ENCODE peak calls at places on chromosome 16, in five cellular contexts. H, S, O, Y and P are unnamed samples.
A peak's percentile ranks its signal among the peaks of the same experiment; 100 is the strongest.

GRCh38 chr16:68400924-68401460 is 47.3 kb downstream of the SMPD3 start:
- DNase-seq in H (no peak), S (no peak), O (peak; percentile 32), Y (no peak), P (no peak)

GRCh38 chr16:89332248-89333245 is 115.0 kb downstream of the ZNF778 start:
- DNase-seq in H (no peak), S (no peak), O (peak; percentile 35), Y (no peak), P (no peak)

GRCh38 chr16:85573696-85574641 is 39.2 kb upstream of the GSE1 start:
- DNase-seq in H (peak; percentile 30), S (peak; percentile 87), O (peak; percentile 93), Y (no peak), P (no peak)

GRCh38 chr16:27431773-27432599 is 30.0 kb downstream of the IL21R start:
- DNase-seq in H (no peak), S (no peak), O (peak; percentile 23), Y (no peak), P (peak; percentile 53)

GRCh38 chr16:24328835-24329418 is 72.8 kb downstream of the CACNG3 start:
- DNase-seq in H (no peak), S (no peak), O (no peak), Y (no peak), P (no peak)

GRCh38 chr16:57688987-57689771 is 5.4 kb upstream of the DRC7 start:
- DNase-seq in H (no peak), S (no peak), O (no peak), Y (no peak), P (no peak)

GRCh38 chr16:76653390-76654026 is 376.3 kb downstream of the CNTNAP4 start:
- DNase-seq in H (peak; percentile 83), S (no peak), O (no peak), Y (peak; percentile 87), P (no peak)

GRCh38 chr16:83171396-83171795 is 544.6 kb downstream of the CDH13 start:
- DNase-seq in H (no peak), S (no peak), O (no peak), Y (no peak), P (no peak)

GRCh38 chr16:23398987-23399805 is 53.8 kb downstream of the COG7 start:
- DNase-seq in H (no peak), S (no peak), O (peak; percentile 61), Y (no peak), P (no peak)

GRCh38 chr16:69930117-69930776 is 20.9 kb upstream of the CLEC18A start:
- DNase-seq in H (peak; percentile 53), S (peak; percentile 84), O (no peak), Y (peak; percentile 74), P (no peak)

GRCh38 chr16:47113130-47113529 is 30.6 kb downstream of the NETO2 start:
- DNase-seq in H (no peak), S (no peak), O (no peak), Y (no peak), P (no peak)

GRCh38 chr16:85607796-85608514 is 5.2 kb upstream of the GSE1 start:
- DNase-seq in H (no peak), S (no peak), O (peak; percentile 66), Y (no peak), P (no peak)

GRCh38 chr16:68825427-68825826 is 17.9 kb upstream of the TANGO6 start:
- DNase-seq in H (no peak), S (no peak), O (no peak), Y (no peak), P (no peak)

GRCh38 chr16:87757841-87758426 is 7.9 kb downstream of the KLHDC4 start:
- DNase-seq in H (no peak), S (peak; percentile 51), O (no peak), Y (no peak), P (no peak)

GRCh38 chr16:48197294-48197693 is 41.5 kb upstream of the ABCC12 start:
- DNase-seq in H (no peak), S (no peak), O (no peak), Y (no peak), P (no peak)

GRCh38 chr16:64090327-64090726 is 1031.5 kb downstream of the CDH11 start:
- DNase-seq in H (no peak), S (no peak), O (no peak), Y (no peak), P (no peak)

GRCh38 chr16:11742041-11742535 is 569 bp downstream of the TXNDC11 start:
- DNase-seq in H (no peak), S (peak; percentile 20), O (peak; percentile 88), Y (peak; percentile 58), P (no peak)

GRCh38 chr16:66306366-66307150 is 59.9 kb upstream of the CDH5 start:
- DNase-seq in H (no peak), S (no peak), O (peak; percentile 21), Y (no peak), P (no peak)

GRCh38 chr16:46822270-46822669 is 8.7 kb downstream of the C16orf87 start:
- DNase-seq in H (no peak), S (peak; percentile 54), O (no peak), Y (peak; percentile 1), P (no peak)

GRCh38 chr16:53576904-53577303 is 73.9 kb upstream of the AKTIP start:
- DNase-seq in H (no peak), S (no peak), O (no peak), Y (no peak), P (no peak)

GRCh38 chr16:70018254-70018653 is 67.1 kb downstream of the CLEC18A start:
- DNase-seq in H (no peak), S (no peak), O (no peak), Y (peak; percentile 13), P (no peak)

GRCh38 chr16:4306439-4307214 is 9.2 kb upstream of the GLIS2 start:
- DNase-seq in H (peak; percentile 52), S (no peak), O (peak; percentile 80), Y (no peak), P (no peak)

GRCh38 chr16:3481696-3482658 is 13.3 kb downstream of the C16orf90 start:
- DNase-seq in H (no peak), S (no peak), O (peak; percentile 31), Y (no peak), P (no peak)

GRCh38 chr16:87412996-87413421 is 20.9 kb downstream of the MAP1LC3B start:
- DNase-seq in H (no peak), S (no peak), O (no peak), Y (no peak), P (no peak)

GRCh38 chr16:11224096-11224893 is 31.7 kb downstream of the SOCS1 start:
- DNase-seq in H (no peak), S (no peak), O (peak; percentile 95), Y (peak; percentile 96), P (peak; percentile 95)

GRCh38 chr16:55515110-55515509 is 6.2 kb downstream of the LPCAT2 start:
- DNase-seq in H (no peak), S (no peak), O (no peak), Y (no peak), P (no peak)

GRCh38 chr16:30637952-30638351 is 12.8 kb upstream of the PRR14 start:
- DNase-seq in H (peak; percentile 39), S (no peak), O (no peak), Y (peak; percentile 87), P (no peak)

GRCh38 chr16:21953541-21953902 is 361 bp downstream of the UQCRC2 start:
- DNase-seq in H (no peak), S (no peak), O (no peak), Y (no peak), P (no peak)

GRCh38 chr16:84562174-84562815 is 55.6 kb downstream of the COTL1 start:
- DNase-seq in H (no peak), S (no peak), O (no peak), Y (no peak), P (no peak)

GRCh38 chr16:58493756-58494431 is 6.0 kb upstream of the NDRG4 start:
- DNase-seq in H (no peak), S (no peak), O (peak; percentile 44), Y (no peak), P (no peak)

GRCh38 chr16:66717112-66717675 is 20.7 kb upstream of the CMTM4 start:
- DNase-seq in H (peak; percentile 24), S (no peak), O (no peak), Y (peak; percentile 68), P (no peak)

GRCh38 chr16:85253127-85253941 is 141.1 kb upstream of the CIBAR2 start:
- DNase-seq in H (no peak), S (peak; percentile 78), O (no peak), Y (peak; percentile 53), P (no peak)

GRCh38 chr16:87924937-87925670 is 11.2 kb downstream of the CA5A start:
- DNase-seq in H (peak; percentile 97), S (no peak), O (peak; percentile 89), Y (no peak), P (no peak)

GRCh38 chr16:892006-892405 is 78.8 kb downstream of the LMF1 start:
- DNase-seq in H (no peak), S (no peak), O (no peak), Y (no peak), P (no peak)